ENCODE peak calls at places on chromosomes 13 and 19, in ten cellular contexts. G is ovary; W is cardiac muscle cell; H is gastrocnemius medialis; M is heart left ventricle; X is left ventricle myocardium inferior; A is naive thymus-derived CD4-positive, alpha-beta T cell; B is endodermal cell; P is CD4-positive, alpha-beta memory T cell; Y is pancreas. R is an unnamed sample.

GRCh38 chr13:47546963-47547345 is 454.1 kb downstream of the SUCLA2 start:
- DNase-seq in G (no peak), W (no peak), H (no peak), M (no peak), X (no peak), A (no peak), B (no peak), P (no peak), Y (no peak), R (no peak)

GRCh38 chr13:27607125-27607524 is 13.2 kb downstream of the LNX2 start:
- DNase-seq in G (no peak), W (peak; percentile 83), H (peak; percentile 14), M (no peak), X (no peak), A (no peak), B (no peak), P (no peak), Y (no peak), R (no peak)

GRCh38 chr19:49106648-49107135 is 7.5 kb upstream of the LIN7B start:
- DNase-seq in G (no peak), W (peak; percentile 54), H (no peak), M (no peak), X (peak; percentile 48), A (peak; percentile 56), B (peak; percentile 92), P (peak; percentile 56), Y (no peak), R (no peak)

GRCh38 chr19:5958074-5958850 is 19.7 kb downstream of the RANBP3 start:
- DNase-seq in G (no peak), W (no peak), H (no peak), M (no peak), X (no peak), A (no peak), B (no peak), P (no peak), Y (no peak), R (no peak)

GRCh38 chr19:48719263-48720171 is at the start of gene MAMSTR:
- DNase-seq in G (peak; percentile 74), W (no peak), H (peak; percentile 37), M (peak; percentile 44), X (no peak), A (no peak), B (no peak), P (no peak), Y (peak; percentile 71), R (no peak)

GRCh38 chr19:31944286-31944685 is 401.1 kb upstream of the ZNF507 start:
- DNase-seq in G (no peak), W (no peak), H (no peak), M (no peak), X (no peak), A (no peak), B (no peak), P (no peak), Y (no peak), R (no peak)

GRCh38 chr19:46481947-46482346 is 10.6 kb upstream of the PNMA8A start:
- DNase-seq in G (no peak), W (peak; percentile 63), H (no peak), M (no peak), X (no peak), A (no peak), B (no peak), P (no peak), Y (no peak), R (no peak)

GRCh38 chr19:48543121-48543710 is 8.8 kb upstream of the SULT2B1 start:
- DNase-seq in G (no peak), W (peak; percentile 54), H (no peak), M (no peak), X (no peak), A (no peak), B (peak; percentile 68), P (no peak), Y (peak; percentile 40), R (no peak)

GRCh38 chr19:17510220-17510993 is 1.0 kb upstream of the PGLS start:
- DNase-seq in G (no peak), W (peak; percentile 28), H (no peak), M (no peak), X (no peak), A (no peak), B (no peak), P (no peak), Y (no peak), R (no peak)

GRCh38 chr13:102870677-102871415 is 25.0 kb downstream of the ERCC5 start:
- DNase-seq in G (peak; percentile 28), W (peak; percentile 80), H (no peak), M (peak; percentile 63), X (peak; percentile 37), A (no peak), B (peak; percentile 83), P (peak; percentile 38), Y (peak; percentile 26), R (no peak)

GRCh38 chr13:44837250-44837649 is 152.0 kb downstream of the NUFIP1 start:
- DNase-seq in G (no peak), W (peak; percentile 27), H (no peak), M (no peak), X (no peak), A (no peak), B (no peak), P (no peak), Y (no peak), R (no peak)

GRCh38 chr13:49395416-49396277 is 48.2 kb downstream of the CAB39L start:
- DNase-seq in G (no peak), W (no peak), H (no peak), M (no peak), X (peak; percentile 21), A (no peak), B (no peak), P (no peak), Y (no peak), R (peak; percentile 30)

GRCh38 chr19:28646629-28647028 is 566.3 kb downstream of the UQCRFS1 start:
- DNase-seq in G (no peak), W (no peak), H (no peak), M (no peak), X (no peak), A (no peak), B (no peak), P (no peak), Y (no peak), R (no peak)

GRCh38 chr19:44615529-44616247 is 2.3 kb downstream of the IGSF23 start:
- DNase-seq in G (no peak), W (no peak), H (no peak), M (no peak), X (no peak), A (no peak), B (no peak), P (no peak), Y (no peak), R (no peak)

GRCh38 chr13:44818428-44818827 is 170.8 kb downstream of the NUFIP1 start:
- DNase-seq in G (no peak), W (peak; percentile 54), H (no peak), M (no peak), X (no peak), A (no peak), B (peak; percentile 69), P (no peak), Y (no peak), R (no peak)

GRCh38 chr13:76872686-76873085 is 13.5 kb downstream of the KCTD12 start:
- DNase-seq in G (no peak), W (no peak), H (no peak), M (no peak), X (no peak), A (no peak), B (no peak), P (no peak), Y (no peak), R (no peak)

GRCh38 chr13:76944457-76944856 is 3.9 kb upstream of the ACOD1 start:
- DNase-seq in G (no peak), W (peak; percentile 70), H (no peak), M (no peak), X (no peak), A (no peak), B (no peak), P (no peak), Y (no peak), R (no peak)

GRCh38 chr19:39400997-39401548 is 5.6 kb upstream of the ZFP36 start:
- DNase-seq in G (no peak), W (no peak), H (no peak), M (no peak), X (no peak), A (no peak), B (no peak), P (no peak), Y (no peak), R (no peak)
- H3K4me1 ChIP-seq in G (peaks cover 8% of the 10 kb centered on the region), W (peaks cover 19% of the 10 kb centered on the region), H (peaks cover 49% of the 10 kb centered on the region), M (peaks cover 13% of the 10 kb centered on the region), X (peaks cover 72% of the 10 kb centered on the region), A (peaks cover 63% of the 10 kb centered on the region), B (peaks cover 21% of the 10 kb centered on the region), P (peaks cover 84% of the 10 kb centered on the region), Y (peaks cover 6% of the 10 kb centered on the region), R (peaks cover 60% of the 10 kb centered on the region)

DNA sequence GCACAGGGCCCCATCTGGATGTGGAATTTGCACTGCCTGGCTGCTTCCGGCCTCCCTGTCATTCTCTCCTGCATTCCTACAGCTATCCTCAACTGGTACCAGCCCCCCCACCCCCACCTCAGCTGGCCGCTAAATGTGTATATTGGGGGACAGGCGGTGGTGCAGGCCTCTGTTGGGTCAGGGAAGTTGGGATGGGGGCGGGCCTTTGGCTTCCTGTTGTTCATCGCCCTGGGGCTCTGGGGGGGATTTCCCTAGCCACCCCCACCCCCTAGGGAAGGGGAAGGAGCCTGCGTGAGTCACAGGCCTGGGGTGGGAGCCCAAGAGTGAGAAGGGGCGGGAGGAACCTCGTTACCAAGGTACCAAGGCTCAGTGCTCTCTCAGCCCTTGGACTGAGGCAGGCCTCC is 10.6 kb downstream of the POU2F2 start:
- DNase-seq in G (no peak), W (peak; percentile 78), H (no peak), M (peak; percentile 67), X (peak; percentile 53), A (peak; percentile 32), B (peak; percentile 66), P (peak; percentile 52), Y (peak; percentile 56), R (no peak)
- H3K4me3 ChIP-seq in G (no peak overlapping the region), W (no peak overlapping the region), H (no peak overlapping the region), M (no peak overlapping the region), X (no peak overlapping the region), A (peak overlapping the region; percentile 44), B (no peak overlapping the region), P (no peak overlapping the region), Y (no peak overlapping the region), R (no peak overlapping the region)

GRCh38 chr13:62551588-62551987 is 1135.9 kb upstream of the PCDH20 start:
- DNase-seq in G (no peak), W (no peak), H (no peak), M (no peak), X (no peak), A (no peak), B (no peak), P (no peak), Y (no peak), R (no peak)

DNA sequence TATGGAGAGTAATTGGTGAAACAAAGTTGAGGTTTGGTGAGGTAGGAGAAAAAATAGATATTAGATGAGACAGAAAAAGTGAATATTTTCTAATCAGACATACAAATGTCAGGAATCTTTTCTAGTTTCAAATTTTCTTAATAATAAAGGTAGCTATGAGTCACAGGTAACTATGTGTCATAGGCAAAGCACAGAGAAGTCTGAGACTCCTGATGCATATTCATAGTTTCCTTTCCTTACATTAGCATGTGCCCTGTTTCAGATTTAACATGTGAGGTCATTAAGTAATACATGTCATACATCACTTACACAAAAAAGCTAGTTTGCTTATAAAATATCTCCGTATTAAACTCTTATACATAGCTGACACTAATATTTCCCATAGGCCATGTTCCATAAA is 1141.3 kb upstream of the PCDH20 start:
- DNase-seq in G (no peak), W (no peak), H (no peak), M (no peak), X (no peak), A (no peak), B (no peak), P (no peak), Y (no peak), R (no peak)
- H3K9me3 ChIP-seq in G (no peaks in the 10 kb centered on the region), W (no peaks in the 10 kb centered on the region), H (no peaks in the 10 kb centered on the region), M (no peaks in the 10 kb centered on the region), X (no peaks in the 10 kb centered on the region), A (no peaks in the 10 kb centered on the region), B (peaks cover 4% of the 10 kb centered on the region), P (no peaks in the 10 kb centered on the region), Y (no peaks in the 10 kb centered on the region), R (no peaks in the 10 kb centered on the region)

GRCh38 chr13:38361551-38362262 is 12.1 kb downstream of the UFM1 start:
- DNase-seq in G (no peak), W (no peak), H (no peak), M (no peak), X (no peak), A (no peak), B (no peak), P (no peak), Y (no peak), R (no peak)
- H3K4me1 ChIP-seq in G (peaks cover 1% of the 10 kb centered on the region), W (no peaks in the 10 kb centered on the region), H (no peaks in the 10 kb centered on the region), M (peaks cover 3% of the 10 kb centered on the region), X (peaks cover 27% of the 10 kb centered on the region), A (no peaks in the 10 kb centered on the region), B (no peaks in the 10 kb centered on the region), P (peaks cover 7% of the 10 kb centered on the region), Y (no peaks in the 10 kb centered on the region), R (no peaks in the 10 kb centered on the region)

R was measured in thoracic aorta.